ENCODE peak calls at places on chromosomes 11 and 22, in eight cellular contexts. T is stomach; B is foreskin melanocyte; M is stimulated activated CD4-positive, alpha-beta T cell treated with anti-CD3 and anti-CD28 coated beads, Interleukin-1b, Interleukin-23, amount 100 ng/mL, for 1 hour; I is iPS-NIHi11; O is posterior cingulate gyrus; W is aorta; S is mammary epithelial cell. U is an unnamed sample.

GRCh38 chr11:1854949-1855885 is 2.3 kb downstream of the LSP1 start:
- DNase-seq in W (no peak), M (no peak), I (peak), T (no peak), S (no peak), B (no peak), O (no peak), U (peak)

GRCh38 chr11:79404325-79404724 is 36.5 kb downstream of the TENM4 start:
- DNase-seq in I (no peak), T (no peak), M (no peak), S (no peak), O (no peak), W (no peak), B (no peak), U (no peak)

GRCh38 chr11:76641905-76642304 is 28.6 kb downstream of the LRRC32 start:
- DNase-seq in O (no peak), W (no peak), I (no peak), B (no peak), M (no peak), S (no peak), T (no peak), U (no peak)

GRCh38 chr22:50016988-50017700 is 4.6 kb upstream of the IL17REL start:
- DNase-seq in S (no peak), O (no peak), T (peak), I (peak), B (no peak), M (peak), W (peak), U (peak)

GRCh38 chr11:86116386-86116726 is 47.5 kb upstream of the PICALM start:
- DNase-seq in T (no peak), S (peak), B (no peak), W (no peak), M (no peak), I (no peak), O (no peak), U (no peak)

GRCh38 chr11:113991718-113992458 is 17.0 kb downstream of the HTR3A start:
- DNase-seq in M (no peak), B (no peak), S (no peak), O (no peak), W (peak), T (no peak), I (no peak), U (no peak)

GRCh38 chr11:130778026-130778425 is 138.3 kb downstream of the SNX19 start:
- DNase-seq in B (no peak), O (no peak), M (no peak), S (no peak), W (no peak), T (no peak), I (no peak), U (no peak)

GRCh38 chr11:1549355-1550330 is 22.4 kb downstream of the DUSP8 start:
- DNase-seq in T (no peak), S (no peak), M (no peak), B (peak), I (no peak), W (no peak), O (peak), U (no peak)

GRCh38 chr22:44024288-44024908 is at the start of gene PARVB:
- DNase-seq in W (peak), B (no peak), M (no peak), O (peak), S (no peak), T (no peak), I (peak), U (peak)

GRCh38 chr11:70517996-70518907 is 119.9 kb downstream of the CTTN start:
- DNase-seq in M (no peak), B (peak), O (no peak), I (no peak), S (peak), W (peak), T (no peak), U (peak)

GRCh38 chr11:20368441-20368840 is 4.9 kb downstream of the HTATIP2 start:
- DNase-seq in W (no peak), I (no peak), T (no peak), B (no peak), M (no peak), O (no peak), S (peak), U (no peak)

GRCh38 chr22:44029069-44029468 is 5.0 kb downstream of the PARVB start:
- DNase-seq in O (no peak), S (no peak), I (no peak), T (no peak), M (no peak), W (peak), B (no peak), U (no peak)

GRCh38 chr11:112087212-112087611 is 539 bp downstream of the SDHD start:
- DNase-seq in W (no peak), M (no peak), O (no peak), T (no peak), S (no peak), B (no peak), I (no peak), U (no peak)

GRCh38 chr11:117610045-117610444 is 187.0 kb downstream of the DSCAML1 start:
- DNase-seq in W (no peak), S (peak), O (no peak), B (no peak), T (no peak), M (no peak), I (no peak), U (no peak)

GRCh38 chr22:34841321-34841901 is 224.5 kb upstream of the ISX start:
- DNase-seq in O (no peak), B (no peak), W (no peak), M (no peak), I (peak), T (no peak), S (no peak), U (no peak)

GRCh38 chr11:44629732-44630345 is 64.4 kb downstream of the CD82 start:
- DNase-seq in W (peak), T (peak), M (no peak), I (no peak), S (no peak), O (peak), B (no peak), U (no peak)

GRCh38 chr11:78187366-78188011 is 937 bp downstream of the KCTD21 start:
- DNase-seq in M (peak), O (no peak), S (no peak), B (no peak), T (no peak), I (no peak), W (no peak), U (no peak)

GRCh38 chr11:16933756-16934603 is 80.2 kb downstream of the PLEKHA7 start:
- DNase-seq in O (no peak), W (no peak), B (no peak), S (no peak), T (no peak), I (no peak), M (no peak), U (no peak)

GRCh38 chr11:121328213-121328966 is 35.8 kb downstream of the SC5D start:
- DNase-seq in T (no peak), S (no peak), W (no peak), I (no peak), O (no peak), B (no peak), M (no peak), U (no peak)

GRCh38 chr11:12377824-12378593 is 638 bp downstream of the PARVA start:
- DNase-seq in S (peak), B (peak), W (peak), M (no peak), O (peak), T (peak), I (peak), U (peak)

GRCh38 chr11:10618490-10618889 is 50.0 kb upstream of the LYVE1 start:
- DNase-seq in T (no peak), S (no peak), M (no peak), O (no peak), I (no peak), W (no peak), B (no peak), U (no peak)

GRCh38 chr11:134364261-134364660 is 32.5 kb downstream of the GLB1L2 start:
- DNase-seq in T (no peak), O (peak), I (no peak), M (no peak), W (peak), B (no peak), S (no peak), U (peak)

GRCh38 chr11:77517226-77517625 is 43.3 kb upstream of the PAK1 start:
- DNase-seq in I (no peak), T (no peak), O (no peak), S (peak), W (no peak), M (no peak), B (no peak), U (no peak)

GRCh38 chr22:19232620-19233019 is 54.1 kb upstream of the SLC25A1 start:
- DNase-seq in B (no peak), O (no peak), I (no peak), S (no peak), M (no peak), W (no peak), T (no peak), U (no peak)

GRCh38 chr22:39518996-39519680 is 1.2 kb upstream of the ATF4 start:
- DNase-seq in M (no peak), T (no peak), B (peak), I (no peak), S (no peak), O (no peak), W (peak), U (peak)

U was measured in kidney.